ENCODE peak calls at places on chromosomes 4 and X, in four cellular contexts. N, S, O and B are unnamed samples.

GRCh38 chr4:141409556-141409955 is 188.9 kb downstream of the ZNF330 start:
- DNase-seq in O (no peak), N (no peak), S (no peak), B (no peak)

GRCh38 chrX:24241822-24242648 is 71.8 kb downstream of the SUPT20HL2 start:
- DNase-seq in O (no peak), S (peak; percentile 49), N (no peak), B (peak; percentile 53)

GRCh38 chr4:33649015-33649414 is 2595.3 kb downstream of the ARAP2 start:
- DNase-seq in S (peak; percentile 43), O (peak; percentile 1), N (no peak), B (peak; percentile 57)

GRCh38 chr4:125382995-125383394 is 68.2 kb downstream of the FAT4 start:
- DNase-seq in S (no peak), N (no peak), O (no peak), B (peak; percentile 42)

GRCh38 chr4:96675420-96675819 is 835.5 kb downstream of the PDHA2 start:
- DNase-seq in N (no peak), S (no peak), O (no peak), B (no peak)

GRCh38 chrX:82127228-82128123 is 925.6 kb downstream of the SH3BGRL start:
- DNase-seq in N (peak; percentile 2), S (peak; percentile 29), O (no peak), B (no peak)

GRCh38 chr4:21012851-21013331 is 312.6 kb downstream of the PACRGL start:
- DNase-seq in S (peak; percentile 28), N (no peak), O (peak; percentile 47), B (no peak)

GRCh38 chr4:15543537-15544195 is 74.0 kb downstream of the CC2D2A start:
- DNase-seq in N (no peak), S (no peak), O (no peak), B (no peak)

GRCh38 chrX:120262781-120263719 is 12.4 kb downstream of the ZBTB33 start:
- DNase-seq in O (no peak), S (no peak), N (no peak), B (no peak)

GRCh38 chr4:154004450-154004849 is 215.6 kb upstream of the SFRP2 start:
- DNase-seq in O (no peak), S (no peak), N (no peak), B (peak; percentile 59)

GRCh38 chrX:136920001-136920400 is 39.5 kb upstream of the RBMX start:
- DNase-seq in N (no peak), S (no peak), O (no peak), B (peak; percentile 36)

GRCh38 chr4:154958621-154959358 is 177.7 kb downstream of the RBM46 start:
- DNase-seq in S (peak; percentile 40), N (no peak), O (peak; percentile 65), B (peak; percentile 61)

GRCh38 chr4:128163177-128164117 is 102.3 kb downstream of the LARP1B start:
- DNase-seq in N (no peak), S (peak; percentile 92), O (peak; percentile 37), B (peak; percentile 65)

GRCh38 chrX:85345523-85345922 is 33.9 kb downstream of the POF1B start:
- DNase-seq in S (no peak), O (no peak), N (no peak), B (no peak)

GRCh38 chrX:37785569-37785968 is 5.7 kb downstream of the CYBB start:
- DNase-seq in S (peak; percentile 33), N (no peak), O (peak; percentile 21), B (no peak)

GRCh38 chr4:141058739-141059507 is 74.3 kb downstream of the RNF150 start:
- DNase-seq in O (no peak), S (peak; percentile 15), N (no peak), B (peak; percentile 2)

GRCh38 chrX:45769919-45770582 is 569.4 kb upstream of the DIPK2B start:
- DNase-seq in S (peak; percentile 78), O (peak; percentile 86), N (peak; percentile 51), B (peak; percentile 94)

GRCh38 chr4:8725845-8726244 is 133.3 kb downstream of the CPZ start:
- DNase-seq in O (no peak), S (no peak), N (no peak), B (no peak)

GRCh38 chr4:108051343-108051742 is 61.7 kb downstream of the HADH start:
- DNase-seq in O (no peak), S (no peak), N (no peak), B (no peak)

GRCh38 chr4:89724716-89725115 is 112.2 kb downstream of the SNCA start:
- DNase-seq in N (no peak), O (peak; percentile 39), S (peak; percentile 22), B (no peak)

GRCh38 chr4:53119685-53120084 is 246.2 kb downstream of the SCFD2 start:
- DNase-seq in N (no peak), O (peak; percentile 65), S (no peak), B (peak; percentile 87)

GRCh38 chr4:61851126-61851525 is 651.0 kb downstream of the ADGRL3 start:
- DNase-seq in S (peak; percentile 52), N (no peak), O (no peak), B (no peak)
- H3K4me3 ChIP-seq in S (no peak overlapping the region), N (no peak overlapping the region), O (no peak overlapping the region), B (no peak overlapping the region)

GRCh38 chr4:173508386-173509002 is 21.5 kb downstream of the HAND2 start:
- DNase-seq in O (no peak), N (no peak), S (no peak), B (no peak)
- H3K4me3 ChIP-seq in O (no peak overlapping the region), N (no peak overlapping the region), S (no peak overlapping the region), B (peak overlapping the region; percentile 64)

GRCh38 chrX:17377795-17378194 is 2.8 kb downstream of the NHS start:
- DNase-seq in N (no peak), S (no peak), O (peak; percentile 57), B (no peak)
- H3K4me3 ChIP-seq in N (no peak overlapping the region), S (peak overlapping the region; percentile 91), O (peak overlapping the region; percentile 77), B (peak overlapping the region; percentile 78)

DNA sequence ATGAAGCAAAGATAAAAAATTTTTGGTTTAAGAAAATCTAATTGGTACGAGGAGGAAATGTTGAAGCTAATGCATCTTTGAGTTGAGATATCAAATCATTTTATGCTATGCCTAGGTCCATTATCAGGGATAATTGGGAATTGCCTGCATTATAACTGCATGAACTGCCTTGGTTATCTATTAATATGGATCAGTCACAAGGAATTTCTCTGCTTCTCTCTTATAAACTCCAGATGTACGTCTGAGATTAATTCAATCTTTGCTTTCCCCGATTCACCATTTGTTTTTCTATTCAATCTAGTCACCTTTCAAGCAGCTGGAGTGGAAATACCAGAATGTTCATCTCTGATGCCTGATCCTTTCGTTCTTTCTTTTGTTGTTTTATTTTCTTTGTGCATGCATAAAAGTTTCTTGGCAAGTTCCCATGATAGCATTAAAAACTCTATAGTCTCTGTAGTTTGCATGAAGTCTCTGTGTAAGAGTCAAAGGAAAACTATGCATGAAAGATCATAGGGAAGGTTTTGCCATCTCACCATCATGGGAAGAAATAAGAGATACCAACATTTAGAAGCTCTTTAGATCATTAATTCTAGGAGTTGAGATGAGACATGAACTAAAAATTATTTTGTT is 22.6 kb downstream of the SYNPO2 start:
- DNase-seq in O (no peak), S (no peak), N (no peak), B (peak; percentile 57)
- H3K4me3 ChIP-seq in O (no peak overlapping the region), S (no peak overlapping the region), N (no peak overlapping the region), B (no peak overlapping the region)

GRCh38 chr4:7083597-7084563 is 16.0 kb upstream of the GRPEL1 start:
- DNase-seq in N (no peak), O (no peak), S (no peak), B (no peak)
- H3K4me3 ChIP-seq in N (no peak overlapping the region), O (no peak overlapping the region), S (no peak overlapping the region), B (peak overlapping the region; percentile 9)